ENCODE peak calls at places on chromosomes 2 and 18, in five cellular contexts. P, N, S, E and H are unnamed samples.

GRCh38 chr2:60961457-60961856 is 56.1 kb upstream of the PEX13 start:
- DNase-seq in S (no peak), E (no peak), P (no peak), N (peak), H (peak)

GRCh38 chr2:55837073-55837472 is 86.5 kb downstream of the EFEMP1 start:
- DNase-seq in E (no peak), P (no peak), N (no peak), S (peak), H (no peak)

GRCh38 chr2:144099746-144100438 is 420.0 kb downstream of the ZEB2 start:
- DNase-seq in E (no peak), S (no peak), P (no peak), N (peak), H (peak)

GRCh38 chr2:165275932-165276331 is 36.7 kb downstream of the SCN2A start:
- DNase-seq in S (no peak), P (no peak), N (no peak), E (no peak), H (no peak)

GRCh38 chr2:81767173-81767720 is 1462.7 kb upstream of the LRRTM1 start:
- DNase-seq in S (no peak), E (no peak), P (no peak), N (no peak), H (peak)

GRCh38 chr18:32219431-32219830 is 29.6 kb downstream of the MEP1B start:
- DNase-seq in S (no peak), P (no peak), E (no peak), N (no peak), H (no peak)

GRCh38 chr2:223369889-223370288 is 232.3 kb downstream of the SCG2 start:
- DNase-seq in S (no peak), N (no peak), E (no peak), P (no peak), H (no peak)

GRCh38 chr2:203887680-203888079 is 20.1 kb downstream of the CTLA4 start:
- DNase-seq in E (no peak), S (no peak), P (no peak), N (no peak), H (no peak)

GRCh38 chr2:168155680-168156079 is 91.7 kb downstream of the STK39 start:
- DNase-seq in E (no peak), N (no peak), S (no peak), P (no peak), H (peak)

GRCh38 chr2:127134235-127134634 is 27.3 kb upstream of the BIN1 start:
- DNase-seq in S (peak), E (peak), N (no peak), P (no peak), H (no peak)

GRCh38 chr2:65863713-65864112 is 431.3 kb upstream of the SPRED2 start:
- DNase-seq in E (no peak), S (no peak), P (no peak), N (no peak), H (no peak)

GRCh38 chr2:39623916-39624315 is 41.8 kb upstream of the TMEM178A start:
- DNase-seq in E (no peak), N (no peak), S (no peak), P (no peak), H (no peak)

GRCh38 chr2:102155703-102156515 is 13.4 kb downstream of the IL1R1 start:
- DNase-seq in E (no peak), S (no peak), P (no peak), N (no peak), H (peak)

GRCh38 chr2:230944804-230945372 is 19.8 kb upstream of the GPR55 start:
- DNase-seq in S (no peak), N (no peak), P (no peak), E (no peak), H (no peak)

GRCh38 chr2:11481426-11481788 is 15.4 kb upstream of the E2F6 start:
- DNase-seq in S (no peak), P (no peak), E (no peak), N (no peak), H (no peak)

GRCh38 chr2:220795705-220796104 is 776.4 kb downstream of the EPHA4 start:
- DNase-seq in P (no peak), S (no peak), N (no peak), E (no peak), H (peak)

GRCh38 chr2:56522605-56523089 is 338.9 kb downstream of the CCDC85A start:
- DNase-seq in P (no peak), E (no peak), N (peak), S (no peak), H (peak)

GRCh38 chr18:73563345-73563744 is 584.3 kb downstream of the FBXO15 start:
- DNase-seq in S (no peak), E (no peak), P (no peak), N (no peak), H (peak)

DNA sequence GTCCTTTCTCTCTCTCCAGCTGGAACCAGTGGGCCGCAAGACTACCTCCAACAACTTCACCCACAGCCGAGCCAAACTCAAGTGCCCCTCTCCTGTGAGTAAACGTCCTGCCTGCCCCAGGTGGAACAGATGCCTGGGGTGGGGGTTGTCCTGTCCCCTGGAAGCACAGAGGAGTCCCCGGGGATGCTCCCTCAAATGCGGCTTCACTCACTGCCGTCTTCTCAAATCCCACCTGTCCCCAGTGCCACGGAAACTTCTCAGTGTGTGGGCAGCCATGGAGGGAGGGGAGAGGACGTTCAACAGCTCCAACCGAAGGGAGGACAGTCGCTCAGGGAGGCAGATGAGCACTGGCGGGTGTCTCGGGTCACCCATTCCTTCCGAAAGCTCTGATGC is 110.7 kb upstream of the PPP1CB start:
- DNase-seq in E (no peak), P (no peak), S (no peak), N (no peak), H (no peak)
- TF ChIP-seq RCOR1 in E (no peak), P (no peak), S (no peak), N (no peak), H (no peak)

GRCh38 chr2:173544621-173545363 is 190.1 kb downstream of the CDCA7 start:
- DNase-seq in S (no peak), E (no peak), N (peak), P (no peak), H (no peak)

GRCh38 chr2:173550143-173550542 is 195.5 kb downstream of the CDCA7 start:
- DNase-seq in N (peak), S (no peak), P (no peak), E (no peak), H (peak)

GRCh38 chr2:173547493-173547892 is 192.8 kb downstream of the CDCA7 start:
- DNase-seq in S (no peak), E (no peak), P (no peak), N (no peak), H (no peak)

DNA sequence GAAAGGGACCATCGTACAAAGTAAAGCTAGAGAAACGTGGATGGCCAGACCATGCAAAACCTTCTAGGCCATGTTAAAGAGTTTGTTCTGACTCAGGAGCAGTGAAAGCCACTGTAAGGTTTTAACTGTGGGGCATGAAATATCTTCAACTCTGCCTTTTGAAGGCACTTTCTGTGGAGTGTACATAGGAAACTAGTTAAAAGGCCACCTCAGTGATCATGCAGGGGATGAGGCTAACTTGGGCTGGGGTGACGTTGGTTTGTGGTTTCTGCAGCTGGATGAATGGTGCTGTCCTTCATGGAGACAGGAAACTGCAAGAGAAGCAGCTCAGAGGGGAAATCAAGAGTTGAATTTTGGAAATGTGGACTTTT is 190.7 kb downstream of the CDCA7 start:
- DNase-seq in S (no peak), P (no peak), E (no peak), N (peak), H (peak)
- TF ChIP-seq RCOR1 in S (no peak), P (no peak), E (no peak), N (no peak), H (no peak)

GRCh38 chr2:207682557-207682956 is 28.9 kb upstream of the CCNYL1 start:
- DNase-seq in N (no peak), P (no peak), E (no peak), S (no peak), H (no peak)
- TF ChIP-seq RCOR1 in N (no peak), P (no peak), E (no peak), S (no peak), H (no peak)

DNA sequence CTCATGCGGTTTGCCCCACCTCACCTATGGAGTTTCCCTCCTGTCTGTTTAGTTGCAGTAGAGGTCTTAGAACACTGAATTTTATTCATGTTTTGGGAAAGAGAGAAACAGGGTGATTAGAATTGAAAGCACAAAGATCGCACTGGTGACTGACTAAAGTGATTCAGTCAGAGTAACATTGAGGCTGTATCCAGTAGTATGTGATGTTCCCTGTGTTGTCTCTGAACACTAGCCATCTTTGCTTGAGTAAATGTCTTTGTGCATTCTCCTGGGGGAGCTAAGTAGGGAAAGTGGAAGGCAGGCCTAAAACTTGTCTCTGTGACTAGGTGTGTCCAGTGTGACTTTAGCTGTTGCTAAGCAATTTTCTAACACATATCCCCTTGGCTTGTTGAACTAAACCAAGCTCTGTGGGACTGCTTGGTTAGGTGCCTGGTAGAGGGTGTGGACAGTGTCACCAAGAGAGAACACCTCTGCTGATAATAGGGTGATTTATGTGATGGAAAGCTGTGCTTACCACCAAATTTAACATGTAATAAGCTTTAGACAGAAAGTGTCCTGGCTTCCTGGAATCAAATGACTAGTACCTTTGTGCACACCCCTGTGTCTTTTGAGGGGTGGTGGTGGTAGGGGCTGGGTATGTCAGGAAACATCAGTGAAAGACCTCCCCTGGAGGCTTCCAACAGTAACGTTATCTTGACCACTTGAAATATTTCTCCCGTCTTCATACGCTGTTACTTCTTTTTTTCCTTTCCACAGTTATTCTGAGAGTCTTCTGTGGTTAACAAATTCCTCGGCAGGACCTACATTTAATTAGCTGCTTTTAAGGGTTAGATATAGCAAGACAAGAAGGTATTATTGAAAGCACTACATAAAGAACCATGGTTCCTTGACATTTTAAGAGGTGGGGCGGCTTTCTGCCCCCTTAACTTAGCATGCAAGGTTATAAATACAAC is 34.3 kb downstream of the UGP2 start:
- DNase-seq in P (no peak), S (no peak), E (no peak), N (no peak), H (no peak)
- TF ChIP-seq RCOR1 in P (no peak), S (no peak), E (no peak), N (no peak), H (no peak)

DNA sequence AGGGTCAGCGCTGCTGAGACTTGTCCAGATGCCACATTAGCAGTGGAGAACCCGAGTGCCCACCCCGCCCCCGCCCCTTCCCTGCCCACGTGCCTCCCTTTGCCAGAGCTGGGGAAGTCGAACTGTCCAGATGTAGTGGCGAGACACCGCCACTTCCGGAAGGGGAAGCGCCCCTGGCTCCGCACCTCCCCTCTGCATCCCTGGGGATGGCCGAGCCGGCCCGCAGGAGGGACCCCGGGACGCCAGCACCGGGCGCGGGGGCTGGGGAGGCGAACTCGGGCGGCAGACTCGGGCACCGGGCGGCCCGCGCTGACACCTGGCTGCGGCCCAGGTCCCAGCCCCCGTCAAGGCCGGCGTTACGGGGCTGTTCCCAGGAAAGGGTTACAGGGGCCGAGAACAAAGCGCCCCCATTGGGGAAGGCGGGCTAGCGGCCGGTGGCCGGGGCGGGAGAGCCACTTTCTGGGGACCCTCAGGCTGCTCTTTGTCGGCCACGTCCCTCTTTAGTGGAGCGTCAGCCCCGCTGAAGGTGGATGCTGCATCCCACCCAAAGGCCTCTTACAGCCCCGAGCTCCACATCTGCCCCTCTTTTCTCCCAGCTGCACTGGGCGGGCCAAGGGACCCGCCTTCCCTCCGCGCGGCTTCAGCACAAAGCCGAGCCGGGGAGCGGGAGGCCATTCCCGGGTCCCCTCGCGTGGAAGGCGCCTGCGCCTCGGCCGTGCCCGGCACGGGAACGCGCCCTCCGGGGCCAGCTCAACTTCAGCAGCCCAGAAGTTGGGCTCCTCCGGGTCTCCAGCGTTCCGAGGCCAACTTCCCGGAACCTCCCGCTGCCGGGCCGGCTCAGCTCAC is 1.4 kb downstream of the SDC1 start:
- DNase-seq in S (no peak), N (peak), E (peak), P (no peak), H (peak)
- TF ChIP-seq RCOR1 in S (no peak), N (no peak), E (no peak), P (no peak), H (no peak)

GRCh38 chr2:187451510-187451909 is 3.5 kb upstream of the CALCRL start:
- DNase-seq in P (no peak), N (no peak), S (no peak), E (no peak), H (no peak)

DNA sequence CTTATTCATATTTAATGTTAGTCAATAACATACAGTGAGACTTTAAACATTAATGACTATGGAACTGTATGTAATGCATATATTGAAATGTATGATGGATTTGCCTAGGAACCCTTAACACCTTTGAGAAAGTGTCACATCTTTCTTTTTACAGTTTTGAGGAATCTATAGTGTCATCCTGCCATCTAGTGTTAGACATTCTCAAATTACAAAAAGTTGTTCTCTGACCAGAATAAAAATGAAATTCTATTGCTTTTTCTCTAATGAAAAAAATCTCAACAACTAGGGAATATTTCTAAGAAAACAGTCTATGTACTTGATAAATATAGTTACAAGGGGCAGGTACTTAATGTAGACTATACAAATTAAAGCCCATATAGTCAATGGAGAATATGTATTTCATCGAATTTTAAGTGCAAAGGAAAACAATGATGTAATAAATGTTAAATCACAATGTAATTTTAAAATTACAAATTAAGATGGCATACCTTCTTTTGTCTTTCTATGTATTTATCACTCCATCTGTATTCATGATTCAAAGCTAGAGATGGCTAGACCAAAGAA is 5.1 kb upstream of the CALCRL start:
- DNase-seq in E (peak), N (peak), P (no peak), S (peak), H (peak)
- TF ChIP-seq RCOR1 in E (no peak), N (no peak), P (no peak), S (no peak), H (no peak)

GRCh38 chr18:56873441-56874140 is 222.4 kb downstream of the WDR7 start:
- DNase-seq in N (no peak), S (peak), P (no peak), E (no peak), H (no peak)

GRCh38 chr18:56870982-56871381 is 219.8 kb downstream of the WDR7 start:
- DNase-seq in E (no peak), S (no peak), P (no peak), N (no peak), H (no peak)

GRCh38 chr18:56872140-56872539 is 221.0 kb downstream of the WDR7 start:
- DNase-seq in E (no peak), S (no peak), P (no peak), N (no peak), H (no peak)

GRCh38 chr18:56869189-56869777 is 218.1 kb downstream of the WDR7 start:
- DNase-seq in E (peak), P (peak), S (peak), N (peak), H (peak)
- TF ChIP-seq RCOR1 in E (peak), P (no peak), S (no peak), N (no peak), H (no peak)

GRCh38 chr2:15223887-15224286 is 337.2 kb downstream of the NBAS start:
- DNase-seq in S (no peak), E (no peak), P (no peak), N (peak), H (peak)
- TF ChIP-seq RCOR1 in S (no peak), E (no peak), P (no peak), N (no peak), H (no peak)

GRCh38 chr18:24031318-24031717 is 16.8 kb downstream of the TTC39C start:
- DNase-seq in S (no peak), E (no peak), P (no peak), N (no peak), H (no peak)

GRCh38 chr18:24026457-24026856 is 11.9 kb downstream of the TTC39C start:
- DNase-seq in P (no peak), S (no peak), E (no peak), N (no peak), H (no peak)

GRCh38 chr18:24023185-24023814 is 8.7 kb downstream of the TTC39C start:
- DNase-seq in P (no peak), E (peak), N (peak), S (no peak), H (no peak)

GRCh38 chr18:24024425-24024824 is 9.9 kb downstream of the TTC39C start:
- DNase-seq in S (no peak), N (no peak), P (no peak), E (no peak), H (no peak)

GRCh38 chr18:24027156-24027555 is 12.6 kb downstream of the TTC39C start:
- DNase-seq in N (no peak), S (no peak), E (no peak), P (no peak), H (peak)
- TF ChIP-seq RCOR1 in N (no peak), S (no peak), E (no peak), P (no peak), H (no peak)